ENCODE peak calls at places on chromosome 2, in seven cellular contexts. One of them, this sample, is unnamed.

GRCh38 chr2:191713837-191714236 is 35.9 kb downstream of the NABP1 start:
- DNase-seq in H9: peak
- DNase-seq in progenitor cell of endocrine pancreas: no peak
- DNase-seq in HFF-Myc: no peak
- DNase-seq in SW 1271: no peak
- DNase-seq in RKO: peak
- DNase-seq in neural crest cell: no peak
- DNase-seq in this sample: no peak

GRCh38 chr2:5725794-5726463 is 33.7 kb downstream of the SOX11 start:
- DNase-seq in H9: peak
- DNase-seq in neural crest cell: peak
- DNase-seq in HFF-Myc: no peak
- DNase-seq in progenitor cell of endocrine pancreas: peak
- DNase-seq in RKO: no peak
- DNase-seq in SW 1271: no peak
- DNase-seq in this sample: no peak

GRCh38 chr2:37523861-37524362 is 147.5 kb downstream of the CDC42EP3 start:
- DNase-seq in SW 1271: no peak
- DNase-seq in HFF-Myc: no peak
- DNase-seq in RKO: no peak
- DNase-seq in progenitor cell of endocrine pancreas: no peak
- DNase-seq in neural crest cell: no peak
- DNase-seq in H9: no peak
- DNase-seq in this sample: no peak

GRCh38 chr2:62284980-62285379 is 89.1 kb downstream of the B3GNT2 start:
- DNase-seq in HFF-Myc: no peak
- DNase-seq in H9: no peak
- DNase-seq in RKO: no peak
- DNase-seq in SW 1271: no peak
- DNase-seq in neural crest cell: no peak
- DNase-seq in progenitor cell of endocrine pancreas: no peak
- DNase-seq in this sample: no peak

GRCh38 chr2:81084101-81084500 is 779.5 kb upstream of the LRRTM1 start:
- DNase-seq in neural crest cell: no peak
- DNase-seq in SW 1271: no peak
- DNase-seq in HFF-Myc: no peak
- DNase-seq in RKO: no peak
- DNase-seq in progenitor cell of endocrine pancreas: no peak
- DNase-seq in H9: no peak
- DNase-seq in this sample: no peak

GRCh38 chr2:181264016-181264415 is 193.2 kb upstream of the ITGA4 start:
- DNase-seq in neural crest cell: no peak
- DNase-seq in HFF-Myc: no peak
- DNase-seq in progenitor cell of endocrine pancreas: no peak
- DNase-seq in RKO: no peak
- DNase-seq in SW 1271: no peak
- DNase-seq in H9: no peak
- DNase-seq in this sample: no peak

GRCh38 chr2:101442667-101443061 is 32.2 kb downstream of the RFX8 start:
- DNase-seq in HFF-Myc: no peak
- DNase-seq in neural crest cell: no peak
- DNase-seq in progenitor cell of endocrine pancreas: no peak
- DNase-seq in H9: peak
- DNase-seq in SW 1271: no peak
- DNase-seq in RKO: no peak
- DNase-seq in this sample: peak

GRCh38 chr2:7353571-7353970 is 436.4 kb downstream of the RNF144A start:
- DNase-seq in SW 1271: no peak
- DNase-seq in H9: no peak
- DNase-seq in HFF-Myc: no peak
- DNase-seq in neural crest cell: no peak
- DNase-seq in progenitor cell of endocrine pancreas: no peak
- DNase-seq in RKO: no peak
- DNase-seq in this sample: no peak

GRCh38 chr2:204892506-204893255 is 347.4 kb downstream of the PARD3B start:
- DNase-seq in neural crest cell: no peak
- DNase-seq in RKO: peak
- DNase-seq in H9: no peak
- DNase-seq in HFF-Myc: no peak
- DNase-seq in progenitor cell of endocrine pancreas: no peak
- DNase-seq in SW 1271: no peak
- DNase-seq in this sample: no peak

GRCh38 chr2:126220336-126220735 is 435.6 kb upstream of the GYPC start:
- DNase-seq in RKO: no peak
- DNase-seq in progenitor cell of endocrine pancreas: no peak
- DNase-seq in H9: no peak
- DNase-seq in SW 1271: no peak
- DNase-seq in neural crest cell: no peak
- DNase-seq in HFF-Myc: no peak
- DNase-seq in this sample: no peak

GRCh38 chr2:161843936-161844335 is 219.7 kb downstream of the SLC4A10 start:
- DNase-seq in RKO: no peak
- DNase-seq in neural crest cell: no peak
- DNase-seq in progenitor cell of endocrine pancreas: no peak
- DNase-seq in HFF-Myc: no peak
- DNase-seq in SW 1271: no peak
- DNase-seq in H9: no peak
- DNase-seq in this sample: no peak

GRCh38 chr2:9003616-9004337 is at the start of gene MBOAT2:
- DNase-seq in H9: peak
- DNase-seq in RKO: peak
- DNase-seq in progenitor cell of endocrine pancreas: peak
- DNase-seq in HFF-Myc: no peak
- DNase-seq in neural crest cell: peak
- DNase-seq in SW 1271: peak
- DNase-seq in this sample: peak

GRCh38 chr2:197504512-197504911 is 4.3 kb downstream of the HSPE1 start:
- DNase-seq in RKO: no peak
- DNase-seq in neural crest cell: no peak
- DNase-seq in H9: no peak
- DNase-seq in HFF-Myc: no peak
- DNase-seq in progenitor cell of endocrine pancreas: no peak
- DNase-seq in SW 1271: no peak
- DNase-seq in this sample: no peak

GRCh38 chr2:9797086-9797485 is 46.2 kb upstream of the TAF1B start:
- DNase-seq in RKO: no peak
- DNase-seq in neural crest cell: no peak
- DNase-seq in progenitor cell of endocrine pancreas: no peak
- DNase-seq in H9: no peak
- DNase-seq in SW 1271: no peak
- DNase-seq in HFF-Myc: no peak
- DNase-seq in this sample: no peak

GRCh38 chr2:70619167-70619566 is 65.5 kb upstream of the TGFA start:
- DNase-seq in neural crest cell: no peak
- DNase-seq in H9: no peak
- DNase-seq in progenitor cell of endocrine pancreas: no peak
- DNase-seq in HFF-Myc: no peak
- DNase-seq in SW 1271: no peak
- DNase-seq in RKO: no peak
- DNase-seq in this sample: no peak

GRCh38 chr2:95310651-95311050 is 13.5 kb downstream of the KCNIP3 start:
- DNase-seq in progenitor cell of endocrine pancreas: no peak
- DNase-seq in RKO: no peak
- DNase-seq in neural crest cell: no peak
- DNase-seq in SW 1271: no peak
- DNase-seq in HFF-Myc: no peak
- DNase-seq in H9: no peak
- DNase-seq in this sample: no peak

GRCh38 chr2:173346035-173346434 is 8.6 kb upstream of the CDCA7 start:
- DNase-seq in RKO: no peak
- DNase-seq in HFF-Myc: no peak
- DNase-seq in progenitor cell of endocrine pancreas: no peak
- DNase-seq in H9: no peak
- DNase-seq in SW 1271: no peak
- DNase-seq in neural crest cell: no peak
- DNase-seq in this sample: no peak

GRCh38 chr2:196482119-196483065 is 157.1 kb upstream of the CCDC150 start:
- DNase-seq in neural crest cell: no peak
- DNase-seq in RKO: peak
- DNase-seq in HFF-Myc: no peak
- DNase-seq in progenitor cell of endocrine pancreas: no peak
- DNase-seq in H9: no peak
- DNase-seq in SW 1271: no peak
- DNase-seq in this sample: no peak

GRCh38 chr2:40282428-40282827 is 169.5 kb downstream of the SLC8A1 start:
- DNase-seq in RKO: no peak
- DNase-seq in neural crest cell: no peak
- DNase-seq in progenitor cell of endocrine pancreas: no peak
- DNase-seq in H9: no peak
- DNase-seq in SW 1271: no peak
- DNase-seq in HFF-Myc: no peak
- DNase-seq in this sample: no peak

GRCh38 chr2:54834721-54835120 is 111.3 kb downstream of the EML6 start:
- DNase-seq in H9: no peak
- DNase-seq in progenitor cell of endocrine pancreas: no peak
- DNase-seq in SW 1271: no peak
- DNase-seq in RKO: no peak
- DNase-seq in HFF-Myc: no peak
- DNase-seq in neural crest cell: no peak
- DNase-seq in this sample: no peak

GRCh38 chr2:216300921-216301320 is 71.4 kb downstream of the MARCHF4 start:
- DNase-seq in HFF-Myc: no peak
- DNase-seq in H9: no peak
- DNase-seq in SW 1271: no peak
- DNase-seq in neural crest cell: no peak
- DNase-seq in RKO: no peak
- DNase-seq in progenitor cell of endocrine pancreas: no peak
- DNase-seq in this sample: no peak

GRCh38 chr2:230940476-230940815 is 15.4 kb upstream of the GPR55 start:
- DNase-seq in progenitor cell of endocrine pancreas: no peak
- DNase-seq in H9: no peak
- DNase-seq in HFF-Myc: no peak
- DNase-seq in RKO: no peak
- DNase-seq in neural crest cell: no peak
- DNase-seq in SW 1271: no peak
- DNase-seq in this sample: no peak

GRCh38 chr2:55885129-55885943 is 38.2 kb downstream of the EFEMP1 start:
- DNase-seq in RKO: peak
- DNase-seq in HFF-Myc: peak
- DNase-seq in H9: no peak
- DNase-seq in neural crest cell: no peak
- DNase-seq in SW 1271: peak
- DNase-seq in progenitor cell of endocrine pancreas: no peak
- DNase-seq in this sample: no peak

GRCh38 chr2:19865151-19865550 is 36.6 kb downstream of the TTC32 start:
- DNase-seq in HFF-Myc: no peak
- DNase-seq in progenitor cell of endocrine pancreas: no peak
- DNase-seq in RKO: no peak
- DNase-seq in H9: no peak
- DNase-seq in neural crest cell: no peak
- DNase-seq in SW 1271: no peak
- DNase-seq in this sample: no peak

GRCh38 chr2:236237468-236238190 is 26.6 kb downstream of the ASB18 start:
- DNase-seq in RKO: no peak
- DNase-seq in H9: peak
- DNase-seq in neural crest cell: no peak
- DNase-seq in HFF-Myc: no peak
- DNase-seq in progenitor cell of endocrine pancreas: peak
- DNase-seq in SW 1271: no peak
- DNase-seq in this sample: no peak

GRCh38 chr2:187815113-187815512 is 260.9 kb upstream of the TFPI start:
- DNase-seq in SW 1271: no peak
- DNase-seq in neural crest cell: no peak
- DNase-seq in HFF-Myc: no peak
- DNase-seq in H9: no peak
- DNase-seq in RKO: no peak
- DNase-seq in progenitor cell of endocrine pancreas: no peak
- DNase-seq in this sample: no peak

GRCh38 chr2:226272435-226272834 is 527.2 kb downstream of the IRS1 start:
- DNase-seq in RKO: no peak
- DNase-seq in SW 1271: no peak
- DNase-seq in neural crest cell: no peak
- DNase-seq in H9: no peak
- DNase-seq in progenitor cell of endocrine pancreas: no peak
- DNase-seq in HFF-Myc: no peak
- DNase-seq in this sample: no peak

This sample was measured in HuH-7.